ENCODE peak calls at places on chromosome 1, in eight cellular contexts. D is tibial artery; J is CD8-positive, alpha-beta memory T cell; G is osteoblast; Q is SJSA1; Z is GM06990; T is keratinocyte; K is heart left ventricle. N is an unnamed sample.

GRCh38 chr1:79460773-79461436 is 454.4 kb upstream of the ADGRL4 start:
- DNase-seq in J (no peak), T (no peak), Q (no peak), G (no peak), D (no peak), Z (peak; percentile 70), K (no peak), N (no peak)

GRCh38 chr1:47616906-47617305 is 179.1 kb downstream of the FOXD2 start:
- DNase-seq in D (no peak), Q (peak; percentile 17), J (no peak), T (no peak), G (no peak), K (no peak), Z (no peak), N (no peak)

GRCh38 chr1:220153147-220153546 is 59.2 kb downstream of the IARS2 start:
- DNase-seq in T (no peak), Z (no peak), J (no peak), K (no peak), Q (no peak), D (no peak), G (no peak), N (no peak)

GRCh38 chr1:212968385-212968863 is 18.1 kb downstream of the VASH2 start:
- DNase-seq in Q (no peak), D (no peak), T (no peak), G (no peak), K (no peak), Z (no peak), J (no peak), N (no peak)

GRCh38 chr1:55213029-55213884 is 1.9 kb downstream of the USP24 start:
- DNase-seq in J (peak; percentile 52), Z (no peak), G (peak; percentile 77), D (no peak), K (no peak), Q (no peak), T (no peak), N (no peak)

GRCh38 chr1:109371271-109371739 is 26.4 kb downstream of the SORT1 start:
- DNase-seq in K (no peak), T (no peak), D (peak; percentile 60), Z (no peak), G (peak; percentile 91), Q (no peak), J (no peak), N (no peak)

GRCh38 chr1:242506724-242507123 is 17.8 kb downstream of the PLD5 start:
- DNase-seq in T (no peak), D (no peak), Q (no peak), Z (no peak), G (no peak), K (no peak), J (no peak), N (no peak)

GRCh38 chr1:222370911-222371717 is 176.8 kb downstream of the HHIPL2 start:
- DNase-seq in J (no peak), T (no peak), Q (peak; percentile 79), G (peak; percentile 72), D (no peak), K (no peak), Z (no peak), N (no peak)

GRCh38 chr1:75174031-75174760 is 40.0 kb downstream of the LHX8 start:
- DNase-seq in D (no peak), Z (no peak), G (no peak), Q (no peak), K (no peak), T (no peak), J (no peak), N (no peak)

DNA sequence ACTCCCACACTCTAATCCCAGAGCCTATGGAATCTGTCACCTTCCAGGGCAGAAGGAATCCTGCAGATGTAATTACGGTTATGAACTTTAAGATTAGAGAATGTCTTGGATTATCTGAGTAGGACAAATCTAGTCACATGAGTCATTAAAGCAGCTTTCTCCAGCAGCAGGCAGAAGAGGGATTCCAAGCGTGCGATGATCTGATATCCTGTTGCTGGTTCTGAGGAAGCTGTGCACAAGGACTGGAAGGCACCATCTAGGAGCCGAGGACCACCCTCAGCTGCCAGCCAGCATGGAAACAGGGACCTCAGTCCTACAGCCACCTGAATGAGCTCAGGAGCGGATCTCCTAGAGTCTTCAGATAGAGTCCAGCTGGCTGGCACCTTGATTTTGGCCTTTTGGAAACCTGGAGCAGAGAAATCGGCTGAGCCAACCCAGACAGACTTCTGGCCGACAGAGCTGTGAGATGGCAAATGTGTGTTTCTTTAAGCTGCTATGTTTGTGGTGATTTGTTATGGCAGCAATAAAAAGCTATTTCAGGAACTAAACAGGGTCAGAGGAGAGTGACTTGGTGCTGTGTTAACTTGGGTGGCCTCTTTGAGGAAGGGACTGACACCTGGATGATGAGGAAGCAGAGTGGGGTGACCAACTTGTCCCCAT is 34.5 kb downstream of the LRRN2 start:
- DNase-seq in T (no peak), D (no peak), G (peak; percentile 87), Z (no peak), Q (no peak), J (no peak), K (no peak), N (no peak)
- H3K36me3 ChIP-seq in T (no peaks in the 10 kb centered on the region), D (no peaks in the 10 kb centered on the region), G (no peaks in the 10 kb centered on the region), Z (no peaks in the 10 kb centered on the region), Q (no peaks in the 10 kb centered on the region), J (no peaks in the 10 kb centered on the region), K (no peaks in the 10 kb centered on the region), N (no peaks in the 10 kb centered on the region)

GRCh38 chr1:210313046-210313445 is 15.7 kb upstream of the HHAT start:
- DNase-seq in G (no peak), J (no peak), Q (no peak), D (no peak), T (no peak), Z (no peak), K (no peak), N (no peak)
- H3K36me3 ChIP-seq in G (no peaks in the 10 kb centered on the region), J (no peaks in the 10 kb centered on the region), Q (no peaks in the 10 kb centered on the region), D (no peaks in the 10 kb centered on the region), T (no peaks in the 10 kb centered on the region), Z (no peaks in the 10 kb centered on the region), K (no peaks in the 10 kb centered on the region), N (no peaks in the 10 kb centered on the region)

GRCh38 chr1:21887216-21887736 is 49.8 kb downstream of the HSPG2 start:
- DNase-seq in K (no peak), T (no peak), Q (no peak), J (no peak), G (no peak), Z (no peak), D (no peak), N (peak; percentile 61)
- H3K36me3 ChIP-seq in K (peaks cover 6% of the 10 kb centered on the region), T (peaks cover 11% of the 10 kb centered on the region), Q (peaks cover 91% of the 10 kb centered on the region), J (no peaks in the 10 kb centered on the region), G (peaks cover 96% of the 10 kb centered on the region), Z (no peaks in the 10 kb centered on the region), D (peaks cover 100% of the 10 kb centered on the region), N (peaks cover 22% of the 10 kb centered on the region)

DNA sequence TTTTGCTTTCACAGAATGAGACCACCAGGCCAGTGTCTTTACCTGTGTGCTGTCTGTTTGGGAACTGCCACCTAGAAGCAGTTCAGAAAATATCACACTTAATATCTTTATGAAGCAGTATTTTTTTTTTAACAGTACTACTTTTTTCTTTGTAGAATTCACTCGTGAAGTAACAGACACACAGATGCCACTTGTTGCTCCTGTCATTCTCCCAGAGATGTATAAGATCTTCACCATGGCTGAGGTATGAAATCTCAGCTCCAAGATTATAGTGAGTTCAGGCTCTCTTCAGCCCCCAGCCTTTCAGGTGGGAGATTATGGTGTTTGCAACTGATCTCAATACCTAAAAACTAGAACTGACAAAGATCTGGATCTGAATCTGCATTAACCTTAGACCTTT is 23.0 kb downstream of the IPO9 start:
- DNase-seq in J (no peak), D (no peak), G (no peak), Q (no peak), T (no peak), K (no peak), Z (no peak), N (no peak)
- H3K36me3 ChIP-seq in J (peaks cover 49% of the 10 kb centered on the region), D (peaks cover 72% of the 10 kb centered on the region), G (peaks cover 75% of the 10 kb centered on the region), Q (peaks cover 87% of the 10 kb centered on the region), T (peaks cover 46% of the 10 kb centered on the region), K (no peaks in the 10 kb centered on the region), Z (peaks cover 20% of the 10 kb centered on the region), N (peaks cover 100% of the 10 kb centered on the region)

DNA sequence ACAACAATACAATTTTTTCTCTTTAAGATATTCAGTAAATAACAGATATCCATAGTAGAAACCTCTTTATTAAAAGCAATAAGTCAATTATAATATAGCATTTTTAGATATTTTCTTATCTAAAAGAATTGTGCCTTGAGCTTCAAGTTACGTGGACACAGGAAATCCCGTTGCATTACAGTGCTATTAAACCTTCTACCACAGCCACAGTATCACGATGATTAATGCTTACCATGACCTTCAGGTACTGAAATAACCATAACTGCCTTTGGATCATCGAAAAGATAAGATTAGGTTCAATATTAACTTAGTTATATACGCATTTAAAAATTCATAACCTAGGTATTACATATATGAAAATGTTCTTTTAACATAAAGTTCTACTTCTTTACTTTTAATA is 17.9 kb downstream of the B3GALNT2 start:
- DNase-seq in G (no peak), D (no peak), K (no peak), T (no peak), J (no peak), Q (no peak), Z (no peak), N (no peak)
- H3K36me3 ChIP-seq in G (peaks cover 13% of the 10 kb centered on the region), D (peaks cover 65% of the 10 kb centered on the region), K (no peaks in the 10 kb centered on the region), T (peaks cover 4% of the 10 kb centered on the region), J (no peaks in the 10 kb centered on the region), Q (peaks cover 16% of the 10 kb centered on the region), Z (no peaks in the 10 kb centered on the region), N (peaks cover 13% of the 10 kb centered on the region)

DNA sequence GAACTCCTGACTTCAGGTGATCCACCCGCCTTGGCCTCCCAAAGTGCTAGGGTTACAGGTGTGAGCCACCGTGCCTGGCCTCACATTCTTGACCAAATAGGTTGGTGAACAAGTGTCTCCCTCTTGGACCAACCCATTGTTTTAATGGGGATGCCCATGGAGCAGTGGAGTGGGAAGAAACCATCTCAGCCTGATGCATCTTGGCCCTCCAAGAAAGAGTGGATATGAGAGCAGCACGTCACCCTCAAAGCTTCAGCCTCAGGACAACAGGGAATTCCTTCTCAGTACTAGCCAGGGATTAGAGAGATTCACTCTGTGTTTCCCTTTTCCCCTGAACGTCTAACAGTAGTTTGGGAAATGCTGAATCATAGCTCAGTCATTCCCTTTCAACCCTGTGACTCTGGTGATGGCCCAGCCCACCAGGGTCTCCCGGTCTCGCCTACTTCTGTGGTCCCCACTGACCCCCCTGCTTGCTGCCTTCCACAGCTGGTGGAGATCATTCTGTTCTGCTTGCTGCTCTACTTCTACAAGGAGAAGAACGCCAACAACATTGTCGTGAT is 37.4 kb downstream of the NIPAL3 start:
- DNase-seq in Z (no peak), G (no peak), K (no peak), T (no peak), Q (no peak), J (no peak), D (no peak), N (no peak)
- H3K36me3 ChIP-seq in Z (peaks cover 11% of the 10 kb centered on the region), G (peaks cover 20% of the 10 kb centered on the region), K (no peaks in the 10 kb centered on the region), T (peaks cover 25% of the 10 kb centered on the region), Q (peaks cover 56% of the 10 kb centered on the region), J (peaks cover 59% of the 10 kb centered on the region), D (peaks cover 61% of the 10 kb centered on the region), N (peaks cover 48% of the 10 kb centered on the region)

N was measured in spleen.